ENCODE peak calls at places on chromosome 5, in seven cellular contexts. E is OCI-LY7, H is HFFc6, B is adrenal gland, W is psoas muscle, R is IMR-90, X is left lung. U is an unnamed sample.

GRCh38 chr5:81854485-81854884 is 103.6 kb upstream of the SSBP2 start:
- DNase-seq in E (no peak), H (no peak), B (no peak), W (no peak), R (no peak), X (no peak), U (no peak)

GRCh38 chr5:100623719-100624118 is 88.5 kb downstream of the FAM174A start:
- DNase-seq in E (peak), H (peak), B (no peak), W (no peak), R (peak), X (no peak), U (no peak)

GRCh38 chr5:10595678-10596309 is 31.9 kb downstream of the ANKRD33B start:
- DNase-seq in E (no peak), H (peak), B (peak), W (no peak), R (peak), X (no peak), U (no peak)

GRCh38 chr5:179986328-179986727 is 78.6 kb upstream of the TBC1D9B start:
- DNase-seq in E (no peak), H (no peak), B (no peak), W (no peak), R (no peak), X (no peak), U (no peak)

GRCh38 chr5:73317523-73317922 is 131.1 kb downstream of the FOXD1 start:
- DNase-seq in E (no peak), H (no peak), B (no peak), W (no peak), R (no peak), X (no peak), U (no peak)

GRCh38 chr5:154850255-154851062 is at the start of gene FAXDC2:
- DNase-seq in E (no peak), H (peak), B (peak), W (peak), R (peak), X (no peak), U (no peak)

GRCh38 chr5:142881727-142882126 is 111.5 kb downstream of the ARHGAP26 start:
- DNase-seq in E (no peak), H (no peak), B (no peak), W (no peak), R (no peak), X (no peak), U (no peak)

GRCh38 chr5:132461671-132462070 is 28.9 kb downstream of the IRF1 start:
- DNase-seq in E (no peak), H (no peak), B (no peak), W (no peak), R (no peak), X (no peak), U (no peak)

GRCh38 chr5:9653811-9654210 is 23.7 kb upstream of the TAS2R1 start:
- DNase-seq in E (no peak), H (peak), B (peak), W (peak), R (peak), X (peak), U (no peak)

GRCh38 chr5:2710910-2711309 is 40.6 kb downstream of the IRX2 start:
- DNase-seq in E (no peak), H (no peak), B (no peak), W (no peak), R (no peak), X (no peak), U (no peak)

GRCh38 chr5:102701748-102702147 is 53.4 kb upstream of the PAM start:
- DNase-seq in E (no peak), H (no peak), B (no peak), W (no peak), R (no peak), X (no peak), U (no peak)

GRCh38 chr5:73369283-73369682 is 79.3 kb downstream of the FOXD1 start:
- DNase-seq in E (no peak), H (no peak), B (no peak), W (no peak), R (no peak), X (no peak), U (no peak)

GRCh38 chr5:174563899-174564298 is 160.5 kb upstream of the MSX2 start:
- DNase-seq in E (no peak), H (no peak), B (no peak), W (no peak), R (peak), X (no peak), U (no peak)

GRCh38 chr5:178431777-178432155 is 158.4 kb downstream of the COL23A1 start:
- DNase-seq in E (no peak), H (no peak), B (no peak), W (no peak), R (peak), X (no peak), U (no peak)

GRCh38 chr5:170861855-170862766 is at the start of gene RANBP17:
- DNase-seq in E (no peak), H (peak), B (peak), W (peak), R (peak), X (peak), U (peak)

GRCh38 chr5:171336486-171337206 is 27.6 kb downstream of the TLX3 start:
- DNase-seq in E (no peak), H (peak), B (peak), W (no peak), R (peak), X (no peak), U (no peak)

GRCh38 chr5:72510610-72511121 is 3.5 kb upstream of the ZNF366 start:
- DNase-seq in E (no peak), H (peak), B (no peak), W (peak), R (peak), X (peak), U (no peak)

GRCh38 chr5:172171118-172171775 is 16.8 kb downstream of the STK10 start:
- DNase-seq in E (no peak), H (no peak), B (no peak), W (no peak), R (no peak), X (no peak), U (no peak)

GRCh38 chr5:178990491-178990890 is 4.6 kb downstream of the GRM6 start:
- DNase-seq in E (no peak), H (no peak), B (no peak), W (no peak), R (no peak), X (peak), U (no peak)

GRCh38 chr5:54412913-54413312 is 42.6 kb upstream of the HSPB3 start:
- DNase-seq in E (no peak), H (no peak), B (no peak), W (no peak), R (no peak), X (no peak), U (no peak)

GRCh38 chr5:32710335-32710858 is 724 bp upstream of the NPR3 start:
- DNase-seq in E (no peak), H (peak), B (peak), W (peak), R (no peak), X (peak), U (no peak)

GRCh38 chr5:93189707-93190120 is 391.3 kb downstream of the NR2F1-AS1 start:
- DNase-seq in E (no peak), H (peak), B (no peak), W (no peak), R (peak), X (no peak), U (no peak)

GRCh38 chr5:37810311-37810710 is 29.5 kb downstream of the GDNF start:
- DNase-seq in E (no peak), H (peak), B (no peak), W (no peak), R (peak), X (no peak), U (no peak)

GRCh38 chr5:97844797-97845196 is 661.8 kb upstream of the RIOK2 start:
- DNase-seq in E (no peak), H (no peak), B (no peak), W (no peak), R (no peak), X (no peak), U (no peak)

GRCh38 chr5:138662599-138662998 is 87.4 kb upstream of the HSPA9 start:
- DNase-seq in E (no peak), H (no peak), B (no peak), W (no peak), R (no peak), X (peak), U (no peak)

GRCh38 chr5:181566-181965 is 9.7 kb upstream of the LRRC14B start:
- DNase-seq in E (no peak), H (no peak), B (no peak), W (peak), R (no peak), X (peak), U (peak)

GRCh38 chr5:73229271-73229670 is 56.3 kb downstream of the TMEM174 start:
- DNase-seq in E (no peak), H (peak), B (no peak), W (no peak), R (peak), X (no peak), U (no peak)

GRCh38 chr5:7805379-7805778 is 45.6 kb downstream of the CFAP90 start:
- DNase-seq in E (no peak), H (no peak), B (no peak), W (no peak), R (peak), X (no peak), U (no peak)
- TF ChIP-seq CTCF in E (peak), H (peak), B (no peak), W (no peak), R (peak), X (no peak), U (peak)

DNA sequence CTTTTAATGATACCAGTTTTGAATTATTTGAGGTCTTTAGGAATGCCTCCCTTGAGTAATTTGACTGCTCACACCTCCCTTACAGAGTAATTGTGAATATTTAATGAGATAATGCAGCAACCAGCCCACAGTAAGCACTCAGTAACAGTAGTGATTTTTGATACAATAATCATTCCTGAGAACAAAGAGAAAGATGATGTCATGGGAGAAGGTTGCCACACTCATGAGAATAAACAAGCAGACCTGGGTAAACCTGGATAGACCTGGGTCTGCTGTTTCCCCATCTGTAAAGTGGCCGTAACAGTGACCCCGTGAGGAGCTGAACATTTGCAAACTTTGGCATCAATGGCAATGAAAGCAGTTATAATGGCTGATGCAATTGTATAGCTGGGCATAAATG is 4.2 kb downstream of the C1QTNF2 start:
- DNase-seq in E (no peak), H (no peak), B (no peak), W (no peak), R (no peak), X (no peak), U (no peak)
- TF ChIP-seq CTCF in E (no peak), H (no peak), B (no peak), W (no peak), R (no peak), X (no peak), U (no peak)

GRCh38 chr5:127321465-127321864 is 30.9 kb downstream of the MEGF10 start:
- DNase-seq in E (no peak), H (no peak), B (no peak), W (no peak), R (no peak), X (no peak), U (no peak)

GRCh38 chr5:127324756-127325155 is 34.2 kb downstream of the MEGF10 start:
- DNase-seq in E (no peak), H (no peak), B (no peak), W (no peak), R (no peak), X (no peak), U (no peak)

GRCh38 chr5:127330116-127330515 is 39.5 kb downstream of the MEGF10 start:
- DNase-seq in E (no peak), H (no peak), B (no peak), W (no peak), R (no peak), X (no peak), U (no peak)

GRCh38 chr5:127322405-127322804 is 31.8 kb downstream of the MEGF10 start:
- DNase-seq in E (no peak), H (no peak), B (no peak), W (no peak), R (no peak), X (no peak), U (no peak)

DNA sequence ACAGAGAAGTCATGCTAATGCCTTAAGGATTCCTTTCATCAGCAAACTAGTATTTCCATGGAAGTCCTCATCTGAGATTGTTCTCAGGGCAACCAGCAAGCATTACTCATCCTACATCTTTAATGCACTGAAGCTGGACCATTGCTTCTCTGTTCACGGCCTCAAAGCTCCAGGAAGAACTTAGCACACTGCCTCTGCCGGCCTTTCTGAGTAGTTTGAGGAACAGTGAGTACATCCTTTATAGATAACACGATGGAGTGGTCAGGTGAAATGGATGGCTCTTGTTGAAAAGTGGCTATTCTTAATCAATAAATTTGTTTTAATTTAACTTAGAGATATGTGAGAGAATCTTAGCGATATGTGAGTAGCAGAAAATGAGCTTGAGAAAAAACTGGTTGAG is 35.8 kb downstream of the MEGF10 start:
- DNase-seq in E (no peak), H (peak), B (no peak), W (no peak), R (no peak), X (no peak), U (no peak)
- TF ChIP-seq CTCF in E (no peak), H (peak), B (no peak), W (no peak), R (no peak), X (no peak), U (no peak)

DNA sequence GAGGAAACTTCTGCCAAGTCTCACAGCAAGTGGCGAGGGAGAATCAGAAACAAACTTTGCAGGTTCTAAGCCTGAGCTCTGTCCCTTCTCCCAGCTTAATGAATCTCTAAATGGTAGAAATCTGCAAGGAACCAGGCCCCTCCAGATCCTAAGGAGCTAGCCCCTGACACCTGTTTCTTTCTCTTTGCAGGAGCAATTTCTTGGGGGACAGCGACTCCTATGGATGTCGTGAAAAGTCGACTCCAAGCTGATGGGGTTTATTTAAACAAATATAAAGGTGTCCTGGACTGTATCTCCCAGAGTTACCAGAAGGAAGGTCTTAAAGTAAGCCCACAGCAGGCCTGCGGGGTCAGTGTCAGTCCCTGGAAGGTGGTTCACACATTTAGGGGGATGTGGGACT is 21.8 kb downstream of the IL9 start:
- DNase-seq in E (no peak), H (no peak), B (no peak), W (no peak), R (no peak), X (no peak), U (no peak)
- TF ChIP-seq CTCF in E (peak), H (no peak), B (no peak), W (no peak), R (no peak), X (no peak), U (no peak)

DNA sequence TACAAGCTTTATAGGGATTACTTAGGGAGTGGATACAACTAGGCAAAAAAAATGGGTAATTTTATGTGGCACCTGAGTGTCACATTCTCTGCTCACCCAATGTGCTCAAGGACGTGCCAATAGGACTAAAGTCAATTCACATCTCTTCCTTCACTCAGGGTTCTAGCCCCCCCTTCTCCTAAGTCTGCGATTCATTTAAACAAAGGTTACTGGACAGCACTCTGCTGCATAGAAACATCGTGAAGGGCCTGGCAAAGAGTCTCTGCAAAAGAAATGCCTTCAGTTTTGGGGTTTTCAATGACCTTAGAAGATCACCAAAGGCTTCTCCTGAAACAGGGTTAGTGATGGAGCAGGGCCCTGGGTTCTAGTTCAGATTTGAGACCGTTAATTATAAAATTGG is 142.3 kb downstream of the TSSK1B start:
- DNase-seq in E (no peak), H (no peak), B (no peak), W (no peak), R (peak), X (no peak), U (no peak)
- TF ChIP-seq CTCF in E (no peak), H (no peak), B (no peak), W (no peak), R (no peak), X (no peak), U (no peak)

DNA sequence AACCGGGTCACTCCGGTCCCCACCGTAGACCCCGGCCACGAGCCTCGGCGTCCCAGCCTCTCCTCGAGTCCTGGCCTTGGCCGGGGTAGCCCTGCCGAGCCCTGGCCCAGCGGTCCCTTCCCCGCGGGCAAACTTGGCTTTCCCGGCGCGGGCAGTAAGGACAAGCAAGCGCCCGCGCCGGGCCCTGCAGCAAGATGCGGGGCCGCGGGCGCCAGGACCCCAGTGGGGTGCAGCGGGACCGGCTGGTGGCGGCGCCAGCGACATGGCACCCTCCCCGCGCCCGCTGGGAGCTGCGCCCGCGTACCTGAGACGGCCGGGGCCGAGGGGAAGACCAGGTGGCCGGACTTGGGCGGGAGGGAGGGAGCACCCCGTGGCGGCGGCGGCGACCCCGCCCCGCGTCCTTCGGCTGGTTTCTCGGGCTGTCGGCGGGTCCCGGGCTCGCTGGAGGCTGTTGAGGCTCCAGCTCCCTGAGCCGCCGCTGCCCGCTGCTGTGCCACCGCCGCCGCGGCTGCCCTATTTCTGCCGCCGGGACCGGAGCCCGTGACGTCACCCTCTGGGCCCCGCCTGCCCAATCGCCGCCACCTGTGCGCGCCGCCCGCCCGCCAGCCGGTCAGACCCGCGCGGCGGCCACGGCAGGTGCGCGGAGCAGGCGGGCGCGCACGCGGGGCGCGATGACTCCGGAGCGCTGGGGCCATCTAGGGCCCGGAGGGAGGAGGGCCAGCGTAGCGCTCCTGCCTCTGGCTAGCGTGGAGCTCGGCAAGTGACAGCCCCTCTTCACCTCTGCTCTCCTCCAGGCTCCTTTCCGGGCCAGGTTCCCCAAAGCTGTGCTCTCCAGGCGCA is at the start of gene FSTL4:
- DNase-seq in E (no peak), H (no peak), B (peak), W (no peak), R (no peak), X (peak), U (no peak)
- TF ChIP-seq CTCF in E (no peak), H (no peak), B (no peak), W (no peak), R (no peak), X (no peak), U (no peak)

DNA sequence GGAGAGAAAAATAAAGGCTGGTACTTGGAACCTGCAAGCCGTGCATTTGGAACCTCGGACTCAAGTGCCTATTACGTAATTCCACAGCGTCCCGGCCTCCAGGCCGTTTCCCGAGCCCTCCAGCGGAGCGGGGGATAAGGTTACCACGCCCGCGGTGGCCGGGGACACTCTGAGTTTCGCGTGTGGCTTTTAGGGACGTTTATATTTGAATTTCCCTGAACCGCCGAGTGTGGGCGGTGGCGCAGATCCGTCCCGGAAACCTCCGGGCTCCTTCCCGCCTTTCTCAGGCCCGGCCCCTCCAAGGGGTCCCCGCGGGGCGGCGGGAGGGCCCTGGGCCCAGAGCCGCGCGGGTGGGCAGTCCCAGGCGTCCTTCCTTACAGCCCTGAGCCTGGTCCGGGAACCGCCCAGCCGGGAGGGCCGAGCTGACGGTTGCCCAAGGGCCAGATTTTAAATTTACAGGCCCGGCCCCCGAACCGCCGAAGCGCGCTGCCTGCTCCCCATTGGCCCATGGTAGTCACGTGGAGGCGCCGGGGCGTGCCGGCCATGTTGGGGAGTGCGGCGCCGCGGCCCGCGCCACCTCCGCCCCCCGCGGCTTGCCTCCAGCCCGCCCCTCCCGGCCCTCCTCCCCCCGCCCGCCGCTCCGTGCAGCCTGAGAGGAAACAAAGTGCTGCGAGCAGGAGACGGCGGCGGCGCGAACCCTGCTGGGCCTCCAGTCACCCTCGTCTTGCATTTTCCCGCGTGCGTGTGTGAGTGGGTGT is at the start of gene LMNB1:
- DNase-seq in E (peak), H (peak), B (peak), W (peak), R (peak), X (peak), U (peak)
- TF ChIP-seq CTCF in E (no peak), H (no peak), B (peak), W (no peak), R (no peak), X (peak), U (no peak)

U was measured in chondrocyte.